ENCODE peak calls at places on chromosomes 16 and 17, in four cellular contexts. I is T-cell, X is progenitor cell of endocrine pancreas, B is nephron progenitor cell. T is an unnamed sample.

GRCh38 chr17:8799001-8799850 is at the start of gene MFSD6L:
- DNase-seq in I (no peak), B (peak), X (peak), T (peak)

GRCh38 chr16:86572041-86572521 is 5.5 kb downstream of the FOXC2 start:
- DNase-seq in I (no peak), X (no peak), B (no peak), T (peak)

GRCh38 chr16:84514874-84515835 is 10.7 kb upstream of the MEAK7 start:
- DNase-seq in B (no peak), X (no peak), I (peak), T (no peak)

GRCh38 chr17:34283571-34283970 is 2.0 kb upstream of the CCL11 start:
- DNase-seq in X (no peak), I (no peak), B (no peak), T (no peak)

GRCh38 chr16:83215417-83216001 is 588.7 kb downstream of the CDH13 start:
- DNase-seq in I (no peak), B (peak), X (peak), T (peak)

GRCh38 chr16:12061336-12062055 is 85.0 kb downstream of the SNX29 start:
- DNase-seq in X (no peak), B (no peak), I (no peak), T (no peak)

GRCh38 chr16:72191551-72191950 is 19.6 kb upstream of the PMFBP1 start:
- DNase-seq in I (no peak), X (no peak), B (no peak), T (no peak)

GRCh38 chr16:76441391-76441790 is 164.2 kb downstream of the CNTNAP4 start:
- DNase-seq in I (no peak), B (no peak), X (no peak), T (no peak)

GRCh38 chr17:43554857-43555256 is 8.7 kb upstream of the ETV4 start:
- DNase-seq in B (no peak), X (no peak), I (no peak), T (peak)

GRCh38 chr16:3513892-3514600 is 13.2 kb downstream of the CLUAP1 start:
- DNase-seq in B (no peak), X (no peak), I (no peak), T (no peak)

GRCh38 chr17:55295411-55296170 is 30.8 kb downstream of the HLF start:
- DNase-seq in X (peak), B (peak), I (peak), T (peak)

GRCh38 chr16:5008311-5008731 is 25.4 kb downstream of the NAGPA start:
- DNase-seq in B (no peak), I (no peak), X (no peak), T (no peak)

GRCh38 chr16:2486645-2487516 is 12.0 kb downstream of the TBC1D24 start:
- DNase-seq in X (no peak), B (no peak), I (peak), T (peak)

GRCh38 chr17:7774037-7774659 is 56.6 kb downstream of the DNAH2 start:
- DNase-seq in I (no peak), X (no peak), B (no peak), T (no peak)

GRCh38 chr17:69672924-69673323 is 258.4 kb downstream of the MAP2K6 start:
- DNase-seq in B (no peak), X (no peak), I (no peak), T (no peak)

GRCh38 chr16:23185661-23186060 is 3.1 kb downstream of the SCNN1G start:
- DNase-seq in I (no peak), X (no peak), B (no peak), T (no peak)

GRCh38 chr17:72978593-72979218 is 113.8 kb downstream of the SLC39A11 start:
- DNase-seq in I (no peak), X (no peak), B (no peak), T (no peak)

GRCh38 chr16:85554114-85554790 is 58.9 kb upstream of the GSE1 start:
- DNase-seq in X (no peak), B (no peak), I (peak), T (peak)

GRCh38 chr17:30244853-30245385 is 9.4 kb upstream of the SLC6A4 start:
- DNase-seq in I (no peak), B (no peak), X (no peak), T (no peak)

GRCh38 chr17:82977586-82977985 is 101.8 kb upstream of the METRNL start:
- DNase-seq in X (no peak), I (no peak), B (no peak), T (peak)

GRCh38 chr17:1752425-1752941 is 9.4 kb upstream of the SERPINF1 start:
- DNase-seq in I (no peak), B (no peak), X (no peak), T (no peak)

GRCh38 chr17:36931096-36931696 is 6.1 kb upstream of the LHX1 start:
- DNase-seq in X (no peak), I (no peak), B (no peak), T (no peak)

GRCh38 chr16:26614102-26614864 is 452.4 kb upstream of the C16orf82 start:
- DNase-seq in B (no peak), I (no peak), X (no peak), T (peak)

GRCh38 chr16:22141746-22142145 is 20.6 kb upstream of the SDR42E2 start:
- DNase-seq in I (no peak), B (no peak), X (no peak), T (no peak)

T was measured in left kidney.